ENCODE peak calls at places on chromosome 20, in nine cellular contexts. One of them, this sample, is unnamed.

GRCh38 chr20:3068986-3069900 is 2.2 kb upstream of the OXT start:
- DNase-seq in NCI-H510A: peak; percentile 65
- DNase-seq in body of pancreas: no peak
- DNase-seq in stimulated activated CD4-positive, alpha-beta T cell treated with anti-CD3 and anti-CD28 coated beads, Interleukin-12 subunit alpha, Interleukin-12 subunit beta, amount 100 ng/mL, for 4 hours: no peak
- DNase-seq in caudate nucleus: no peak
- DNase-seq in iPS DF 19.7: no peak
- DNase-seq in left colon: peak; percentile 32
- DNase-seq in H4: no peak
- DNase-seq in NCI-H1105: peak; percentile 18
- DNase-seq in this sample: no peak

GRCh38 chr20:5913166-5913565 is 37.2 kb downstream of the TRMT6 start:
- DNase-seq in left colon: no peak
- DNase-seq in NCI-H510A: no peak
- DNase-seq in body of pancreas: no peak
- DNase-seq in NCI-H1105: no peak
- DNase-seq in stimulated activated CD4-positive, alpha-beta T cell treated with anti-CD3 and anti-CD28 coated beads, Interleukin-12 subunit alpha, Interleukin-12 subunit beta, amount 100 ng/mL, for 4 hours: no peak
- DNase-seq in iPS DF 19.7: no peak
- DNase-seq in H4: no peak
- DNase-seq in caudate nucleus: no peak
- DNase-seq in this sample: no peak

GRCh38 chr20:41524980-41525613 is 93.1 kb downstream of the CHD6 start:
- DNase-seq in body of pancreas: peak; percentile 68
- DNase-seq in stimulated activated CD4-positive, alpha-beta T cell treated with anti-CD3 and anti-CD28 coated beads, Interleukin-12 subunit alpha, Interleukin-12 subunit beta, amount 100 ng/mL, for 4 hours: no peak
- DNase-seq in left colon: peak; percentile 81
- DNase-seq in iPS DF 19.7: no peak
- DNase-seq in H4: no peak
- DNase-seq in NCI-H1105: peak; percentile 32
- DNase-seq in caudate nucleus: peak; percentile 15
- DNase-seq in NCI-H510A: no peak
- DNase-seq in this sample: no peak

GRCh38 chr20:5159928-5160327 is 33.1 kb downstream of the CDS2 start:
- DNase-seq in body of pancreas: no peak
- DNase-seq in left colon: no peak
- DNase-seq in stimulated activated CD4-positive, alpha-beta T cell treated with anti-CD3 and anti-CD28 coated beads, Interleukin-12 subunit alpha, Interleukin-12 subunit beta, amount 100 ng/mL, for 4 hours: no peak
- DNase-seq in caudate nucleus: no peak
- DNase-seq in H4: no peak
- DNase-seq in NCI-H510A: no peak
- DNase-seq in NCI-H1105: no peak
- DNase-seq in iPS DF 19.7: no peak
- DNase-seq in this sample: no peak

GRCh38 chr20:29409833-29410804 is 1847.3 kb upstream of the DEFB115 start:
- DNase-seq in iPS DF 19.7: no peak
- DNase-seq in left colon: no peak
- DNase-seq in body of pancreas: no peak
- DNase-seq in stimulated activated CD4-positive, alpha-beta T cell treated with anti-CD3 and anti-CD28 coated beads, Interleukin-12 subunit alpha, Interleukin-12 subunit beta, amount 100 ng/mL, for 4 hours: no peak
- DNase-seq in H4: no peak
- DNase-seq in NCI-H510A: no peak
- DNase-seq in NCI-H1105: no peak
- DNase-seq in caudate nucleus: no peak
- DNase-seq in this sample: no peak

GRCh38 chr20:46209930-46210671 is 92.0 kb downstream of the CD40 start:
- DNase-seq in left colon: no peak
- DNase-seq in caudate nucleus: no peak
- DNase-seq in H4: no peak
- DNase-seq in stimulated activated CD4-positive, alpha-beta T cell treated with anti-CD3 and anti-CD28 coated beads, Interleukin-12 subunit alpha, Interleukin-12 subunit beta, amount 100 ng/mL, for 4 hours: no peak
- DNase-seq in body of pancreas: no peak
- DNase-seq in iPS DF 19.7: no peak
- DNase-seq in NCI-H510A: no peak
- DNase-seq in NCI-H1105: no peak
- DNase-seq in this sample: no peak

GRCh38 chr20:50540620-50541605 is 30.7 kb downstream of the PTPN1 start:
- DNase-seq in iPS DF 19.7: no peak
- DNase-seq in caudate nucleus: no peak
- DNase-seq in H4: peak; percentile 80
- DNase-seq in body of pancreas: no peak
- DNase-seq in left colon: no peak
- DNase-seq in NCI-H1105: no peak
- DNase-seq in stimulated activated CD4-positive, alpha-beta T cell treated with anti-CD3 and anti-CD28 coated beads, Interleukin-12 subunit alpha, Interleukin-12 subunit beta, amount 100 ng/mL, for 4 hours: no peak
- DNase-seq in NCI-H510A: no peak
- DNase-seq in this sample: no peak

GRCh38 chr20:45359406-45360148 is 3.4 kb upstream of the SYS1 start:
- DNase-seq in NCI-H1105: no peak
- DNase-seq in H4: no peak
- DNase-seq in caudate nucleus: no peak
- DNase-seq in NCI-H510A: no peak
- DNase-seq in body of pancreas: peak; percentile 54
- DNase-seq in left colon: no peak
- DNase-seq in stimulated activated CD4-positive, alpha-beta T cell treated with anti-CD3 and anti-CD28 coated beads, Interleukin-12 subunit alpha, Interleukin-12 subunit beta, amount 100 ng/mL, for 4 hours: no peak
- DNase-seq in iPS DF 19.7: no peak
- DNase-seq in this sample: no peak

GRCh38 chr20:49680475-49680874 is 33.2 kb downstream of the B4GALT5 start:
- DNase-seq in iPS DF 19.7: no peak
- DNase-seq in caudate nucleus: no peak
- DNase-seq in NCI-H510A: no peak
- DNase-seq in body of pancreas: no peak
- DNase-seq in NCI-H1105: no peak
- DNase-seq in stimulated activated CD4-positive, alpha-beta T cell treated with anti-CD3 and anti-CD28 coated beads, Interleukin-12 subunit alpha, Interleukin-12 subunit beta, amount 100 ng/mL, for 4 hours: no peak
- DNase-seq in left colon: no peak
- DNase-seq in H4: no peak
- DNase-seq in this sample: no peak

GRCh38 chr20:37365760-37366638 is 20.1 kb downstream of the SRC start:
- DNase-seq in body of pancreas: no peak
- DNase-seq in NCI-H1105: no peak
- DNase-seq in NCI-H510A: no peak
- DNase-seq in left colon: peak; percentile 2
- DNase-seq in stimulated activated CD4-positive, alpha-beta T cell treated with anti-CD3 and anti-CD28 coated beads, Interleukin-12 subunit alpha, Interleukin-12 subunit beta, amount 100 ng/mL, for 4 hours: no peak
- DNase-seq in H4: no peak
- DNase-seq in caudate nucleus: no peak
- DNase-seq in iPS DF 19.7: no peak
- DNase-seq in this sample: no peak

GRCh38 chr20:4684837-4685413 is 36.8 kb upstream of the PRND start:
- DNase-seq in NCI-H1105: no peak
- DNase-seq in iPS DF 19.7: no peak
- DNase-seq in NCI-H510A: no peak
- DNase-seq in H4: peak; percentile 88
- DNase-seq in stimulated activated CD4-positive, alpha-beta T cell treated with anti-CD3 and anti-CD28 coated beads, Interleukin-12 subunit alpha, Interleukin-12 subunit beta, amount 100 ng/mL, for 4 hours: no peak
- DNase-seq in body of pancreas: no peak
- DNase-seq in left colon: no peak
- DNase-seq in caudate nucleus: no peak
- DNase-seq in this sample: no peak

GRCh38 chr20:9200196-9200595 is 131.3 kb downstream of the PLCB4 start:
- DNase-seq in body of pancreas: no peak
- DNase-seq in left colon: no peak
- DNase-seq in NCI-H510A: no peak
- DNase-seq in iPS DF 19.7: no peak
- DNase-seq in H4: no peak
- DNase-seq in NCI-H1105: no peak
- DNase-seq in stimulated activated CD4-positive, alpha-beta T cell treated with anti-CD3 and anti-CD28 coated beads, Interleukin-12 subunit alpha, Interleukin-12 subunit beta, amount 100 ng/mL, for 4 hours: no peak
- DNase-seq in caudate nucleus: no peak
- DNase-seq in this sample: no peak

GRCh38 chr20:15063077-15063476 is 725.7 kb upstream of the FLRT3 start:
- DNase-seq in NCI-H1105: no peak
- DNase-seq in body of pancreas: no peak
- DNase-seq in iPS DF 19.7: no peak
- DNase-seq in H4: peak; percentile 14
- DNase-seq in NCI-H510A: no peak
- DNase-seq in stimulated activated CD4-positive, alpha-beta T cell treated with anti-CD3 and anti-CD28 coated beads, Interleukin-12 subunit alpha, Interleukin-12 subunit beta, amount 100 ng/mL, for 4 hours: no peak
- DNase-seq in left colon: no peak
- DNase-seq in caudate nucleus: no peak
- DNase-seq in this sample: no peak

GRCh38 chr20:10730629-10731183 is 56.9 kb upstream of the JAG1 start:
- DNase-seq in NCI-H510A: no peak
- DNase-seq in NCI-H1105: no peak
- DNase-seq in stimulated activated CD4-positive, alpha-beta T cell treated with anti-CD3 and anti-CD28 coated beads, Interleukin-12 subunit alpha, Interleukin-12 subunit beta, amount 100 ng/mL, for 4 hours: no peak
- DNase-seq in caudate nucleus: no peak
- DNase-seq in left colon: no peak
- DNase-seq in H4: no peak
- DNase-seq in body of pancreas: no peak
- DNase-seq in iPS DF 19.7: no peak
- DNase-seq in this sample: no peak

GRCh38 chr20:23047738-23048214 is 1.7 kb downstream of the THBD start:
- DNase-seq in left colon: peak; percentile 11
- DNase-seq in H4: no peak
- DNase-seq in caudate nucleus: no peak
- DNase-seq in iPS DF 19.7: no peak
- DNase-seq in NCI-H510A: peak; percentile 36
- DNase-seq in stimulated activated CD4-positive, alpha-beta T cell treated with anti-CD3 and anti-CD28 coated beads, Interleukin-12 subunit alpha, Interleukin-12 subunit beta, amount 100 ng/mL, for 4 hours: no peak
- DNase-seq in body of pancreas: no peak
- DNase-seq in NCI-H1105: no peak
- DNase-seq in this sample: no peak

GRCh38 chr20:33441142-33441955 is 2.2 kb downstream of the SNTA1 start:
- DNase-seq in stimulated activated CD4-positive, alpha-beta T cell treated with anti-CD3 and anti-CD28 coated beads, Interleukin-12 subunit alpha, Interleukin-12 subunit beta, amount 100 ng/mL, for 4 hours: no peak
- DNase-seq in NCI-H510A: no peak
- DNase-seq in body of pancreas: no peak
- DNase-seq in iPS DF 19.7: no peak
- DNase-seq in caudate nucleus: no peak
- DNase-seq in H4: no peak
- DNase-seq in NCI-H1105: peak; percentile 20
- DNase-seq in left colon: no peak
- DNase-seq in this sample: no peak

GRCh38 chr20:24992420-24993205 is at the start of gene APMAP:
- DNase-seq in NCI-H1105: peak; percentile 94
- DNase-seq in iPS DF 19.7: peak; percentile 40
- DNase-seq in NCI-H510A: peak; percentile 96
- DNase-seq in stimulated activated CD4-positive, alpha-beta T cell treated with anti-CD3 and anti-CD28 coated beads, Interleukin-12 subunit alpha, Interleukin-12 subunit beta, amount 100 ng/mL, for 4 hours: peak; percentile 97
- DNase-seq in caudate nucleus: peak; percentile 94
- DNase-seq in left colon: peak; percentile 99
- DNase-seq in H4: peak; percentile 90
- DNase-seq in body of pancreas: peak; percentile 97
- DNase-seq in this sample: peak; percentile 97

GRCh38 chr20:58407966-58408557 is 19.0 kb downstream of the VAPB start:
- DNase-seq in NCI-H1105: no peak
- DNase-seq in NCI-H510A: no peak
- DNase-seq in stimulated activated CD4-positive, alpha-beta T cell treated with anti-CD3 and anti-CD28 coated beads, Interleukin-12 subunit alpha, Interleukin-12 subunit beta, amount 100 ng/mL, for 4 hours: no peak
- DNase-seq in iPS DF 19.7: no peak
- DNase-seq in caudate nucleus: no peak
- DNase-seq in H4: no peak
- DNase-seq in left colon: no peak
- DNase-seq in body of pancreas: peak; percentile 44
- DNase-seq in this sample: no peak

GRCh38 chr20:17562804-17563305 is 7.0 kb upstream of the DSTN start:
- DNase-seq in iPS DF 19.7: no peak
- DNase-seq in body of pancreas: no peak
- DNase-seq in H4: peak; percentile 87
- DNase-seq in NCI-H510A: no peak
- DNase-seq in left colon: no peak
- DNase-seq in caudate nucleus: no peak
- DNase-seq in stimulated activated CD4-positive, alpha-beta T cell treated with anti-CD3 and anti-CD28 coated beads, Interleukin-12 subunit alpha, Interleukin-12 subunit beta, amount 100 ng/mL, for 4 hours: no peak
- DNase-seq in NCI-H1105: no peak
- DNase-seq in this sample: no peak

GRCh38 chr20:34532751-34533150 is 16.5 kb downstream of the DYNLRB1 start:
- DNase-seq in NCI-H1105: no peak
- DNase-seq in stimulated activated CD4-positive, alpha-beta T cell treated with anti-CD3 and anti-CD28 coated beads, Interleukin-12 subunit alpha, Interleukin-12 subunit beta, amount 100 ng/mL, for 4 hours: no peak
- DNase-seq in left colon: no peak
- DNase-seq in NCI-H510A: no peak
- DNase-seq in iPS DF 19.7: no peak
- DNase-seq in caudate nucleus: no peak
- DNase-seq in body of pancreas: no peak
- DNase-seq in H4: no peak
- DNase-seq in this sample: no peak